ENCODE peak calls at places on chromosomes 5 and 9, in five cellular contexts. W is endothelial cell of umbilical vein, C is fibroblast of lung, V is A549, K is PC-3. S is an unnamed sample.

GRCh38 chr5:17989567-17989966 is 355.3 kb downstream of the TAF11L14 start:
- DNase-seq in W (no peak), C (no peak), V (no peak), K (no peak), S (no peak)

GRCh38 chr5:96432245-96433065 is 593 bp downstream of the PCSK1 start:
- DNase-seq in W (peak; percentile 12), C (peak; percentile 85), V (no peak), K (no peak), S (peak; percentile 37)

GRCh38 chr9:34046784-34047379 is 1.8 kb downstream of the UBAP2 start:
- DNase-seq in W (peak; percentile 62), C (no peak), V (no peak), K (peak; percentile 23), S (peak; percentile 88)

GRCh38 chr5:10552183-10553143 is 11.4 kb upstream of the ANKRD33B start:
- DNase-seq in W (peak; percentile 44), C (peak; percentile 77), V (no peak), K (peak; percentile 61), S (peak; percentile 46)

GRCh38 chr5:75885849-75886596 is 168.8 kb upstream of the POC5 start:
- DNase-seq in W (no peak), C (no peak), V (no peak), K (no peak), S (no peak)

GRCh38 chr9:130805510-130806387 is 29.3 kb upstream of the ABL1 start:
- DNase-seq in W (no peak), C (peak; percentile 40), V (no peak), K (no peak), S (no peak)

GRCh38 chr9:84294551-84294950 is 46.0 kb downstream of the SLC28A3 start:
- DNase-seq in W (no peak), C (no peak), V (no peak), K (no peak), S (no peak)

GRCh38 chr5:111384220-111384619 is 128.1 kb downstream of the STARD4 start:
- DNase-seq in W (peak; percentile 10), C (peak; percentile 24), V (no peak), K (peak; percentile 21), S (no peak)

GRCh38 chr5:137621306-137621705 is 114.6 kb downstream of the KLHL3 start:
- DNase-seq in W (no peak), C (no peak), V (no peak), K (no peak), S (no peak)

GRCh38 chr5:150624334-150625163 is 15.9 kb upstream of the SYNPO start:
- DNase-seq in W (no peak), C (no peak), V (peak; percentile 70), K (no peak), S (peak; percentile 96)

GRCh38 chr9:109244179-109245132 is 76.4 kb downstream of the EPB41L4B start:
- DNase-seq in W (peak; percentile 75), C (peak; percentile 60), V (peak; percentile 62), K (peak; percentile 74), S (peak; percentile 75)

GRCh38 chr5:125326114-125326513 is 579.7 kb upstream of the ZNF608 start:
- DNase-seq in W (peak; percentile 93), C (peak; percentile 88), V (peak; percentile 8), K (peak; percentile 52), S (no peak)

GRCh38 chr5:107670927-107671741 is at the start of gene EFNA5:
- DNase-seq in W (peak; percentile 65), C (peak; percentile 70), V (peak; percentile 17), K (peak; percentile 55), S (peak; percentile 87)

GRCh38 chr9:15352301-15352700 is 45.3 kb upstream of the TTC39B start:
- DNase-seq in W (no peak), C (no peak), V (no peak), K (peak; percentile 74), S (no peak)

GRCh38 chr9:5562806-5563416 is 52.6 kb downstream of the PDCD1LG2 start:
- DNase-seq in W (no peak), C (peak; percentile 62), V (no peak), K (no peak), S (no peak)

GRCh38 chr5:145295236-145295635 is 539.9 kb downstream of the PRELID2 start:
- DNase-seq in W (no peak), C (no peak), V (no peak), K (no peak), S (no peak)

GRCh38 chr5:145293716-145294115 is 541.4 kb downstream of the PRELID2 start:
- DNase-seq in W (no peak), C (no peak), V (no peak), K (peak; percentile 57), S (no peak)

DNA sequence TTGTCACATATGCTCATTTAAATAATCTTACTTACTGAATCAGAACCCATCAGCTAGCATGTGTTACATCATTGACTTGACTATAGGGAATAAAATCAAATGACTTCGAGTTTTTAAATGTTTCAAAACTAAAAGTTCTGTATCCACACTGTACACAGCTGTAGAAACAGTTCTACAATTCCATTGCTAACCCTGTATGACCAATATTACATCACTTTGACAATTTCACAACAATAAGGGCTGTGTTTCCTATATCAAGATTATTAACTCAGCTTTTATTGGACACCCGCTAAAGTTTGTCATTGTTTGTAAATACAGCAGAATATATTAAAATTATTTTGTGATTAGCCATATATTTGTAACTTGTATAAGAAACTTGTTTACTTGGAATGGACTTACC is 540.8 kb downstream of the PRELID2 start:
- DNase-seq in W (no peak), C (no peak), V (no peak), K (no peak), S (no peak)
- H3K4me2 ChIP-seq in W (no peak overlapping the region), C (no peak overlapping the region), V (no peak overlapping the region), K (no peak overlapping the region), S (no peak overlapping the region)

GRCh38 chr9:121563881-121564460 is 64.3 kb upstream of the GGTA1 start:
- DNase-seq in W (no peak), C (no peak), V (no peak), K (peak; percentile 6), S (no peak)
- H3K4me2 ChIP-seq in W (no peak overlapping the region), C (no peak overlapping the region), V (no peak overlapping the region), K (no peak overlapping the region), S (no peak overlapping the region)

GRCh38 chr9:120889606-120890396 is 12.8 kb upstream of the PHF19 start:
- DNase-seq in W (no peak), C (no peak), V (no peak), K (no peak), S (no peak)

GRCh38 chr9:120892748-120893584 is 16.0 kb upstream of the PHF19 start:
- DNase-seq in W (peak; percentile 96), C (peak; percentile 92), V (no peak), K (peak; percentile 85), S (peak; percentile 93)

GRCh38 chr9:120890415-120891254 is 13.6 kb upstream of the PHF19 start:
- DNase-seq in W (no peak), C (no peak), V (no peak), K (no peak), S (no peak)

GRCh38 chr9:120892177-120892747 is 15.3 kb upstream of the PHF19 start:
- DNase-seq in W (no peak), C (no peak), V (no peak), K (no peak), S (no peak)

DNA sequence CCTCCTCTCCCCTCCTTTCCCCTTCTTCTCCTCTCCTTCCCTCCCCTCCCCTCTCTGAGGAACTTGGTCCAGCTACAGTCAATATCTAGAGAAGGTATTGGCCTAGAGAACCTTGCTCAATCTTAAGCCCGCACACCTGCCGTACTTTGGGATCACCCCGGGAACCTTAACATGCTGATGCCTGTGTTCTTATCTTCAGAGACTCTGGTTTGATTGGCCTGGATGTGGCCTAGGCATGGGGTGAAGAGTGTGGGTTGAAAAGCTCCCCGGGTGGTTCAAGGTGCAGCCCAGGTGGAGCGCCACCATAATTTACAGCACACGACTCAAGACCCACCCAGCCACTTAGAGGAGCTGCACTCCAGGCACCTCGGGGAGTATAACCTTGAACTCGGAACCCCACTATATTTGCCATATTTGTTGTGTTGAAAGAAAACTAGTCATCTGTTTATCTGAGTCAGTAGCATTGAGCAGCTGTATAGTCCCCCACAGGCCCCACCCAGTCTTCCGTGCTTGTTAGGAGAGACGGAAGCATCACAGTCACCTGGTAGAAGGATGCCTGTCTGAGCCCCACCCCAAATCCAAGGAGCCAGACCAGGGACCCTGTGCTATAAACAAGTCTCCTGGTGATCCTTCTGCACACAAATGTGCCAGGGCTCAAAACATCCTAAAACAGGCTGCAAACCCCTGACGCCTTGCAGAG is 14.4 kb upstream of the PHF19 start:
- DNase-seq in W (no peak), C (no peak), V (no peak), K (no peak), S (no peak)
- H3K4me2 ChIP-seq in W (no peak overlapping the region), C (no peak overlapping the region), V (no peak overlapping the region), K (no peak overlapping the region), S (no peak overlapping the region)

GRCh38 chr9:133919253-133920115 is 72.6 kb downstream of the VAV2 start:
- DNase-seq in W (no peak), C (no peak), V (no peak), K (no peak), S (no peak)
- H3K4me2 ChIP-seq in W (no peak overlapping the region), C (peak overlapping the region; percentile 44), V (no peak overlapping the region), K (no peak overlapping the region), S (no peak overlapping the region)

DNA sequence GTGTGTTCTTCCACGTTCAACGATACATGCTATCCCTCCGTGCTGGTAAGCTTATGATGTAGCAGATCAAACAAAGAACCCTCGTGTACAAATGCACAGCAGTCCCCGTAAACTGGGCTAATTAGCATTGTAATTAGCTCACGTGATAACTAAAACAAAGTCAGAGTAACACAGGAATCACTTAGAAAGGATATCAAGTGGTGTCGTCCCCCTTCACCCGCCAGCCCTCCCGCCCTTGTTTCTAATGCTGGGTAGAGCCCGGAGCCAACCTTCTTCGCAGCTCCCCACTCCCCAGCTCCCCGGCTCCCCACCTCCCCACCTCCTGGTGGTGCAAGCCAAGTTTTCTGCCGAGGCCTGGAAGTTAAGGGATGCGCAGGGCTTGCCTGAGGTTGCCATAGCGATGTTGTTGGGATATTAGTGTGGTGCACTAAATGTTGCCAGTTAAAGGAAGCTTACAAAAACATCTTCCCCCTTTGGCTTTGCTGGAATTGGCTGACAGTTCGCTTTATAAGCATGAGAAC is 357.9 kb upstream of the CCNH start:
- DNase-seq in W (no peak), C (no peak), V (no peak), K (no peak), S (no peak)
- H3K4me2 ChIP-seq in W (no peak overlapping the region), C (no peak overlapping the region), V (no peak overlapping the region), K (no peak overlapping the region), S (no peak overlapping the region)

S was measured in osteoblast.